ENCODE peak calls at places on chromosomes 13 and 19, in nine cellular contexts. One of them, this sample, is unnamed.

GRCh38 chr13:93224545-93224944 is 2.1 kb upstream of the GPC6 start:
- DNase-seq in progenitor cell of endocrine pancreas: no peak
- DNase-seq in tibial artery: no peak
- DNase-seq in bronchial epithelial cell: no peak
- DNase-seq in choroid plexus epithelial cell: peak
- DNase-seq in mammary epithelial cell: no peak
- DNase-seq in foreskin fibroblast: peak
- DNase-seq in AG04450: no peak
- DNase-seq in heart right ventricle: no peak
- DNase-seq in this sample: no peak

GRCh38 chr13:51158365-51158764 is 47.3 kb upstream of the C13orf42 start:
- DNase-seq in progenitor cell of endocrine pancreas: no peak
- DNase-seq in tibial artery: no peak
- DNase-seq in bronchial epithelial cell: no peak
- DNase-seq in choroid plexus epithelial cell: no peak
- DNase-seq in mammary epithelial cell: no peak
- DNase-seq in foreskin fibroblast: no peak
- DNase-seq in AG04450: no peak
- DNase-seq in heart right ventricle: no peak
- DNase-seq in this sample: no peak

GRCh38 chr19:54248016-54248601 is 5.5 kb upstream of the LILRA6 start:
- DNase-seq in progenitor cell of endocrine pancreas: no peak
- DNase-seq in tibial artery: peak
- DNase-seq in bronchial epithelial cell: no peak
- DNase-seq in choroid plexus epithelial cell: peak
- DNase-seq in mammary epithelial cell: no peak
- DNase-seq in foreskin fibroblast: peak
- DNase-seq in AG04450: no peak
- DNase-seq in heart right ventricle: peak
- DNase-seq in this sample: no peak

GRCh38 chr19:29819300-29819699 is 7.5 kb downstream of the CCNE1 start:
- DNase-seq in progenitor cell of endocrine pancreas: no peak
- DNase-seq in tibial artery: no peak
- DNase-seq in bronchial epithelial cell: no peak
- DNase-seq in choroid plexus epithelial cell: no peak
- DNase-seq in mammary epithelial cell: no peak
- DNase-seq in foreskin fibroblast: no peak
- DNase-seq in AG04450: no peak
- DNase-seq in heart right ventricle: no peak
- DNase-seq in this sample: no peak

GRCh38 chr13:66847541-66847940 is 382.6 kb downstream of the PCDH9 start:
- DNase-seq in progenitor cell of endocrine pancreas: no peak
- DNase-seq in tibial artery: no peak
- DNase-seq in bronchial epithelial cell: no peak
- DNase-seq in choroid plexus epithelial cell: no peak
- DNase-seq in mammary epithelial cell: no peak
- DNase-seq in foreskin fibroblast: no peak
- DNase-seq in AG04450: no peak
- DNase-seq in heart right ventricle: no peak
- DNase-seq in this sample: no peak

GRCh38 chr13:109833940-109834339 is 47.6 kb upstream of the IRS2 start:
- DNase-seq in progenitor cell of endocrine pancreas: no peak
- DNase-seq in tibial artery: no peak
- DNase-seq in bronchial epithelial cell: no peak
- DNase-seq in choroid plexus epithelial cell: no peak
- DNase-seq in mammary epithelial cell: no peak
- DNase-seq in foreskin fibroblast: no peak
- DNase-seq in AG04450: no peak
- DNase-seq in heart right ventricle: no peak
- DNase-seq in this sample: no peak

GRCh38 chr13:37602743-37603381 is 4.3 kb upstream of the POSTN start:
- DNase-seq in progenitor cell of endocrine pancreas: no peak
- DNase-seq in tibial artery: no peak
- DNase-seq in bronchial epithelial cell: peak
- DNase-seq in choroid plexus epithelial cell: peak
- DNase-seq in mammary epithelial cell: no peak
- DNase-seq in foreskin fibroblast: peak
- DNase-seq in AG04450: no peak
- DNase-seq in heart right ventricle: no peak
- DNase-seq in this sample: no peak

GRCh38 chr19:44663996-44664395 is 7.3 kb upstream of the CEACAM19 start:
- DNase-seq in progenitor cell of endocrine pancreas: no peak
- DNase-seq in tibial artery: no peak
- DNase-seq in bronchial epithelial cell: no peak
- DNase-seq in choroid plexus epithelial cell: no peak
- DNase-seq in mammary epithelial cell: no peak
- DNase-seq in foreskin fibroblast: no peak
- DNase-seq in AG04450: no peak
- DNase-seq in heart right ventricle: no peak
- DNase-seq in this sample: no peak

GRCh38 chr13:74132152-74132767 is 1.9 kb downstream of the KLF12 start:
- DNase-seq in progenitor cell of endocrine pancreas: no peak
- DNase-seq in tibial artery: no peak
- DNase-seq in bronchial epithelial cell: peak
- DNase-seq in choroid plexus epithelial cell: peak
- DNase-seq in mammary epithelial cell: peak
- DNase-seq in foreskin fibroblast: peak
- DNase-seq in AG04450: no peak
- DNase-seq in heart right ventricle: no peak
- DNase-seq in this sample: no peak

GRCh38 chr19:35107541-35107939 is 8.1 kb upstream of the FXYD3 start:
- DNase-seq in progenitor cell of endocrine pancreas: no peak
- DNase-seq in tibial artery: no peak
- DNase-seq in bronchial epithelial cell: peak
- DNase-seq in choroid plexus epithelial cell: peak
- DNase-seq in mammary epithelial cell: peak
- DNase-seq in foreskin fibroblast: peak
- DNase-seq in AG04450: no peak
- DNase-seq in heart right ventricle: no peak
- DNase-seq in this sample: no peak

GRCh38 chr13:63288576-63288975 is 1872.9 kb upstream of the PCDH20 start:
- DNase-seq in progenitor cell of endocrine pancreas: no peak
- DNase-seq in tibial artery: no peak
- DNase-seq in bronchial epithelial cell: no peak
- DNase-seq in choroid plexus epithelial cell: peak
- DNase-seq in mammary epithelial cell: no peak
- DNase-seq in foreskin fibroblast: peak
- DNase-seq in AG04450: no peak
- DNase-seq in heart right ventricle: no peak
- DNase-seq in this sample: no peak

GRCh38 chr19:8261347-8261746 is 46.8 kb downstream of the CD320 start:
- DNase-seq in progenitor cell of endocrine pancreas: no peak
- DNase-seq in tibial artery: no peak
- DNase-seq in bronchial epithelial cell: no peak
- DNase-seq in choroid plexus epithelial cell: no peak
- DNase-seq in mammary epithelial cell: no peak
- DNase-seq in foreskin fibroblast: no peak
- DNase-seq in AG04450: no peak
- DNase-seq in heart right ventricle: no peak
- DNase-seq in this sample: no peak

DNA sequence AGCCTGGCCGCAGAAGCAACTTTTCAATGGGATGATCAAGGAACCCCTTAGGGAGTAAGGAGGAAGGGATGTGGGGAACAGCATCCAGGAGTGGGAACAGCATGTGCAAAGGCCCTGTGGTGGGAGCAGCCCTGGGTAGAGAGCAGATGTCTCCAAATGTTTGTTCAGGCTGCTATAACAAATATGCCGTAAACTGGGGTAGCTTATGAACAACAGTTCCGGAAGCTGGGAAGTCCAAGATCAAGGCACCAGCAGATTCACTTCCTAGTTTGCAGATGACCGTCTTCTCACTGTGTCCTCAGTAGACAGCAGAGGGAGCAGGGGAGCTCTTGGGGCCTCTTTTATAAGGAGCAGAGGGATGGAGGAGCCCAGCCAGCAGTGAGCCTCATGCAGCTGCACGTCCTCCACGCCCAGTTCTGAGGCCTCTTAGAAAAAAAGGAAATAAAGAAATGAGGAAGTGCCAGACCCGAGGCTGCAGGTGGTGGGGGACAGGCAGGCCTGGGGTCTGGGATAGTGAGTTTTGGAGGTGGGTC is 4.2 kb upstream of the LRRC25 start:
- DNase-seq in progenitor cell of endocrine pancreas: no peak
- DNase-seq in tibial artery: peak
- DNase-seq in bronchial epithelial cell: peak
- DNase-seq in choroid plexus epithelial cell: peak
- DNase-seq in mammary epithelial cell: peak
- DNase-seq in foreskin fibroblast: peak
- DNase-seq in AG04450: no peak
- DNase-seq in heart right ventricle: peak
- DNase-seq in this sample: peak
- TF ChIP-seq CTCF in progenitor cell of endocrine pancreas: peak
- TF ChIP-seq CTCF in tibial artery: no peak
- TF ChIP-seq CTCF in bronchial epithelial cell: peak
- TF ChIP-seq CTCF in choroid plexus epithelial cell: peak
- TF ChIP-seq CTCF in mammary epithelial cell: peak
- TF ChIP-seq CTCF in foreskin fibroblast: peak
- TF ChIP-seq CTCF in AG04450: peak
- TF ChIP-seq CTCF in heart right ventricle: peak
- TF ChIP-seq CTCF in this sample: peak

GRCh38 chr19:39746836-39747529 is 9.2 kb upstream of the CLC start:
- DNase-seq in progenitor cell of endocrine pancreas: no peak
- DNase-seq in tibial artery: no peak
- DNase-seq in bronchial epithelial cell: no peak
- DNase-seq in choroid plexus epithelial cell: no peak
- DNase-seq in mammary epithelial cell: no peak
- DNase-seq in foreskin fibroblast: no peak
- DNase-seq in AG04450: no peak
- DNase-seq in heart right ventricle: no peak
- DNase-seq in this sample: no peak
- TF ChIP-seq CTCF in progenitor cell of endocrine pancreas: peak
- TF ChIP-seq CTCF in tibial artery: no peak
- TF ChIP-seq CTCF in bronchial epithelial cell: no peak
- TF ChIP-seq CTCF in choroid plexus epithelial cell: no peak
- TF ChIP-seq CTCF in mammary epithelial cell: no peak
- TF ChIP-seq CTCF in foreskin fibroblast: no peak
- TF ChIP-seq CTCF in AG04450: no peak
- TF ChIP-seq CTCF in heart right ventricle: no peak
- TF ChIP-seq CTCF in this sample: no peak

GRCh38 chr19:39532233-39533002 is at the start of gene EID2B:
- DNase-seq in progenitor cell of endocrine pancreas: peak
- DNase-seq in tibial artery: peak
- DNase-seq in bronchial epithelial cell: peak
- DNase-seq in choroid plexus epithelial cell: peak
- DNase-seq in mammary epithelial cell: peak
- DNase-seq in foreskin fibroblast: peak
- DNase-seq in AG04450: peak
- DNase-seq in heart right ventricle: peak
- DNase-seq in this sample: peak

GRCh38 chr19:39533791-39534190 is 1.1 kb upstream of the EID2B start:
- DNase-seq in progenitor cell of endocrine pancreas: no peak
- DNase-seq in tibial artery: no peak
- DNase-seq in bronchial epithelial cell: no peak
- DNase-seq in choroid plexus epithelial cell: no peak
- DNase-seq in mammary epithelial cell: no peak
- DNase-seq in foreskin fibroblast: no peak
- DNase-seq in AG04450: no peak
- DNase-seq in heart right ventricle: no peak
- DNase-seq in this sample: no peak

GRCh38 chr19:39531834-39532232 is 819 bp downstream of the EID2B start:
- DNase-seq in progenitor cell of endocrine pancreas: no peak
- DNase-seq in tibial artery: no peak
- DNase-seq in bronchial epithelial cell: peak
- DNase-seq in choroid plexus epithelial cell: no peak
- DNase-seq in mammary epithelial cell: no peak
- DNase-seq in foreskin fibroblast: peak
- DNase-seq in AG04450: no peak
- DNase-seq in heart right ventricle: no peak
- DNase-seq in this sample: no peak

DNA sequence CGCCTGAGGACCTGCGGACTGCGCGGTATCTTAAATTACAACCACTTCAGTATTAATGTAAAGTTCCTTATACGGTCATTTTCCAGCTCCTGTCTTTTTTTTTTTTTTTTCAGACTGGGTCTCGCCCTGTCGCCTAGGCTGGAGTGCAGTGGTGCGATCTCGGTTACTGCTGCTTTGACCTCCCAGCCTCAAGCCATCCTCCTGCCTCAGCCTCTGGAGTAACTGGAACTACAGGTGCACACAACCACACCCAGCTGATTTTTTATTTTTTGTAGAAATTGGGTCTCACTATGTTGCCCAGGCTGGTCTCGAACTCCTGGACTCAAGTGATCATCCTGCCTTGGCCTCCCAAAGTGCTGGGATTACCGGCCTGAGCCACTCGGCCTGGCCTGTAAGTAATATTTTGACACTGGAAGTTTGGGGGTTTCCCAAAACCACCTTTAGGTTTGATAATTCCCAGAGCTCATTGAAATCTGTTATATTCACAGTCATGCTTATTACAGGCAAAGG is 406 bp upstream of the EID2B start:
- DNase-seq in progenitor cell of endocrine pancreas: no peak
- DNase-seq in tibial artery: no peak
- DNase-seq in bronchial epithelial cell: no peak
- DNase-seq in choroid plexus epithelial cell: no peak
- DNase-seq in mammary epithelial cell: no peak
- DNase-seq in foreskin fibroblast: no peak
- DNase-seq in AG04450: no peak
- DNase-seq in heart right ventricle: no peak
- DNase-seq in this sample: no peak
- TF ChIP-seq CTCF in progenitor cell of endocrine pancreas: no peak
- TF ChIP-seq CTCF in tibial artery: no peak
- TF ChIP-seq CTCF in bronchial epithelial cell: no peak
- TF ChIP-seq CTCF in choroid plexus epithelial cell: no peak
- TF ChIP-seq CTCF in mammary epithelial cell: no peak
- TF ChIP-seq CTCF in foreskin fibroblast: no peak
- TF ChIP-seq CTCF in AG04450: no peak
- TF ChIP-seq CTCF in heart right ventricle: no peak
- TF ChIP-seq CTCF in this sample: no peak

DNA sequence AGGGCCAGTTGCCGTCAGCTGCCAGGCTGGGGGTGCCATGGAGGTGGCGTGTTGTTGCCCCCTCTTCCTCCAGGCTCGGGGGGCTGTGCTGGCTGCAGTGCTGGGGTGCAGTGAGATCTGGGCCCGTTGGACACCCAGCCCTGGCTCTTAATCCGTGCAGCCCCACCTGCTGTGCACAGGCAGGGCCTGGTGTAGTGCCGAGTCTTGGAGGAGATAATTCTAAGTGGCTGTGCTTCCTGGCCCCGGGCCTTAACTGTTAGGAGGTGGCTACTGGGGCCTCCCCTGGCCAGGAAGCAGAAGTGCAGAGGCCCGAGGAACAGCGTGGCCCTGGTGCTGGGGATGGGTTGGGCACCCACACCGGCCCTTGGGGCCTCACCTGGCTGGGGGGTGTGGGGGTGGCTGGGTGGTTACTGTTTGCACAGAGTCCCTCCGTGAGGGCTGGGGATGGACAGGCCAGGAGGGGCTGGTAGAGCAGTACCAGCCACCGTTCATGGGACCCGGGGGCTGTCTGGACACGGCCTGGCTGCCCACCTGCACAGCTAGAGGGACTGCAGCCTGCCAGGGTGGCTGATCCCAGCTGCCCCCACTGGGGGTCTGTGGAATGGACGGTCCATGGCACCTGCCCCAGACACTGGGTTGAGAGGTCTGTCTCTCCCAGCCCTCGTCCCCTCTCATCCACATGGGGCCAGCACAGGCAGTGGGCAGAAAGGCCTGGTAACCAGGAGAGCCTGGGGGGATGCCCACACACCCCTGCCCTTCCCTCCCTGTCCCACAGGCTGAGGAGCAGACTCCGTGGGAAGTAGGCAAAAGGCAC is 3.3 kb downstream of the GPX4 start:
- DNase-seq in progenitor cell of endocrine pancreas: no peak
- DNase-seq in tibial artery: no peak
- DNase-seq in bronchial epithelial cell: peak
- DNase-seq in choroid plexus epithelial cell: peak
- DNase-seq in mammary epithelial cell: peak
- DNase-seq in foreskin fibroblast: peak
- DNase-seq in AG04450: no peak
- DNase-seq in heart right ventricle: no peak
- DNase-seq in this sample: no peak
- TF ChIP-seq CTCF in progenitor cell of endocrine pancreas: no peak
- TF ChIP-seq CTCF in tibial artery: no peak
- TF ChIP-seq CTCF in bronchial epithelial cell: peak
- TF ChIP-seq CTCF in choroid plexus epithelial cell: peak
- TF ChIP-seq CTCF in mammary epithelial cell: peak
- TF ChIP-seq CTCF in foreskin fibroblast: peak
- TF ChIP-seq CTCF in AG04450: peak
- TF ChIP-seq CTCF in heart right ventricle: no peak
- TF ChIP-seq CTCF in this sample: peak

This sample was measured in GM20000.